ENCODE peak calls at places on chromosomes 7 and 10, in eight cellular contexts. F is cardiac fibroblast, E is AG04450, V is cardiac muscle cell, L is A549, B is prostate gland, K is GM23338, J is brain microvascular endothelial cell. D is an unnamed sample.

GRCh38 chr7:87934699-87935372 is 785 bp downstream of the ADAM22 start:
- DNase-seq in E (no peak), F (peak; percentile 5), K (peak; percentile 63), B (no peak), L (no peak), V (peak; percentile 33), J (no peak), D (peak; percentile 19)

GRCh38 chr10:74118794-74119193 is 31.8 kb downstream of the AP3M1 start:
- DNase-seq in J (no peak), B (no peak), V (no peak), F (no peak), L (peak; percentile 21), K (no peak), E (no peak), D (peak; percentile 19)

GRCh38 chr10:51503378-51503777 is 196.0 kb downstream of the CSTF2T start:
- DNase-seq in V (no peak), J (no peak), E (no peak), F (no peak), L (no peak), K (no peak), B (no peak), D (no peak)

GRCh38 chr10:49690673-49691356 is 11.4 kb downstream of the C10orf53 start:
- DNase-seq in F (no peak), V (no peak), B (no peak), L (no peak), E (no peak), K (peak; percentile 47), J (peak; percentile 8), D (peak; percentile 10)

GRCh38 chr7:144057954-144058353 is 9.2 kb downstream of the OR2A5 start:
- DNase-seq in V (no peak), B (no peak), F (peak; percentile 26), K (no peak), J (peak; percentile 93), E (no peak), L (peak; percentile 9), D (peak; percentile 15)

GRCh38 chr7:11716185-11716584 is 115.8 kb downstream of the THSD7A start:
- DNase-seq in E (no peak), F (peak; percentile 88), J (peak; percentile 36), K (no peak), L (no peak), B (no peak), V (no peak), D (peak; percentile 85)

GRCh38 chr10:43043342-43043772 is 33.5 kb upstream of the RET start:
- DNase-seq in J (no peak), K (no peak), B (no peak), L (no peak), V (no peak), F (no peak), E (no peak), D (no peak)

GRCh38 chr10:30977385-30977784 is 54.3 kb downstream of the ZNF438 start:
- DNase-seq in K (no peak), L (no peak), V (no peak), J (no peak), B (no peak), F (no peak), E (no peak), D (peak; percentile 32)

GRCh38 chr7:90298145-90299038 is 22.7 kb downstream of the FAM237B start:
- DNase-seq in J (peak; percentile 65), V (peak; percentile 41), F (peak; percentile 87), E (peak; percentile 24), B (no peak), K (peak; percentile 60), L (peak; percentile 63), D (peak; percentile 85)

GRCh38 chr10:115355162-115355760 is 262.1 kb downstream of the ATRNL1 start:
- DNase-seq in K (peak; percentile 92), L (peak; percentile 43), J (peak; percentile 43), V (peak; percentile 81), B (peak; percentile 27), F (peak; percentile 77), E (peak; percentile 30), D (peak; percentile 71)

GRCh38 chr7:86978804-86979506 is 80.5 kb downstream of the ELAPOR2 start:
- DNase-seq in F (no peak), B (no peak), L (no peak), J (no peak), V (no peak), K (no peak), E (no peak), D (no peak)

GRCh38 chr7:65325793-65326432 is 47.7 kb upstream of the ZNF92 start:
- DNase-seq in V (no peak), E (no peak), B (no peak), F (no peak), J (peak; percentile 20), K (no peak), L (no peak), D (no peak)

GRCh38 chr7:148523550-148523949 is 67.0 kb upstream of the C7orf33 start:
- DNase-seq in F (no peak), B (no peak), K (no peak), V (no peak), E (no peak), L (no peak), J (no peak), D (no peak)

GRCh38 chr7:19317461-19317860 is 172.2 kb upstream of the FERD3L start:
- DNase-seq in V (no peak), J (no peak), E (no peak), F (peak; percentile 15), L (no peak), B (no peak), K (no peak), D (no peak)

GRCh38 chr7:135575296-135575695 is 17.6 kb downstream of the NUP205 start:
- DNase-seq in B (no peak), J (no peak), V (no peak), K (no peak), E (no peak), L (no peak), F (no peak), D (no peak)

GRCh38 chr7:139720705-139721231 is 57.0 kb downstream of the HIPK2 start:
- DNase-seq in K (no peak), E (no peak), B (no peak), F (peak; percentile 32), J (no peak), L (no peak), V (no peak), D (peak; percentile 84)

GRCh38 chr7:1298051-1298937 is 65.6 kb downstream of the UNCX start:
- DNase-seq in K (no peak), B (no peak), V (no peak), F (no peak), E (no peak), J (no peak), L (no peak), D (no peak)

GRCh38 chr7:53398566-53398965 is 363.1 kb downstream of the POM121L12 start:
- DNase-seq in K (no peak), E (no peak), V (no peak), F (no peak), L (no peak), J (no peak), B (no peak), D (no peak)

GRCh38 chr10:46106410-46107255 is 60.6 kb upstream of the MSMB start:
- DNase-seq in L (peak; percentile 61), K (peak; percentile 86), V (peak; percentile 82), B (peak; percentile 59), E (no peak), J (peak; percentile 6), F (peak; percentile 62), D (peak; percentile 36)

GRCh38 chr10:70477661-70478162 is 855 bp upstream of the PALD1 start:
- DNase-seq in J (no peak), K (peak; percentile 66), L (no peak), E (no peak), B (no peak), V (no peak), F (no peak), D (no peak)

GRCh38 chr7:22696672-22697071 is 30.3 kb upstream of the IL6 start:
- DNase-seq in J (peak; percentile 25), K (no peak), L (no peak), B (no peak), E (no peak), F (peak; percentile 46), V (no peak), D (no peak)

DNA sequence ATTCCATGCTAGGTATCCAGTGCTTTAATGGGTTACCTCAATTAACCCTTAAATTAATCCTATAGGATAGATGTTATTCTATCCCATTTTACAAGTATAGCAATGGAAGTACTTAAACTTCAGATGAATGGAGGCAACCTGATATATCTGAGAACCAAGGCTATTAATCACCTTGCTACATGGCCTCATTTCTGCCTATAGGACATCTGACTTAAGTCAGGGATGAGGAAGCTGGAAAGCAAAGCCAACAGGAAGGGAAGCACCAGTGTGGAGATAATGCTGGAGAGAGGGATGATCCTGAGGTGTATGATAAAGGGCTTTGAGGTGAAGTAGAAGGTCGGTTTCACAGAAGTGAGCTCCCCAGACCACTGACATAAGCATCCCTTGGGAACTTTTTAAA is 132.3 kb downstream of the CHN2 start:
- DNase-seq in B (no peak), E (no peak), K (no peak), J (no peak), V (no peak), L (no peak), F (no peak), D (no peak)
- H3K4me3 ChIP-seq in B (no peak overlapping the region), E (no peak overlapping the region), K (no peak overlapping the region), J (no peak overlapping the region), V (no peak overlapping the region), L (no peak overlapping the region), F (no peak overlapping the region), D (no peak overlapping the region)

DNA sequence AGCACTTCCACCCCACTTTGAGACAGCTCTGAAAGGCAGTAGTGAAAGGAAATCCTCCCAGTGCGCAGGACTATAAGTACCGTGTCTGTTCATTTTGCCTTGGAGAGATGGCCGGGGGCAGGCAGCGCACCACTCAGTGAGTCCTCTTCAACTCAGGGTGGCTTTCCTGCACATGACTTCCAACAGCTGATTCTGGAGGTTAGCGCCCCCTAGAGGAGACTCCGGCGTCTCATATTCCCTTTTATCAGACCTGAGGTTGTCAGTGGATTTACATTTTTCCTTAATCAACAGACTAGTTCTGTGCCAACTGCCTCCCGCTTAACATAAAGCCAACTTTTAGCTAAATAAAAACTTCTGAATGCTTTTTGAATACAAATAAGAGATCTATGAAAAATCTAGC is 101.0 kb downstream of the HERPUD2 start:
- DNase-seq in F (no peak), E (no peak), L (no peak), J (no peak), V (no peak), K (peak; percentile 82), B (no peak), D (peak; percentile 11)
- TF ChIP-seq CTCF in F (peak; percentile 27), E (peak; percentile 31), L (peak; percentile 21), J (peak; percentile 56), V (peak; percentile 25), K (peak; percentile 84), B (no peak), D (peak; percentile 35)

GRCh38 chr7:38306914-38307313 is 33.5 kb upstream of the TARP start:
- DNase-seq in B (no peak), J (no peak), K (no peak), F (no peak), L (no peak), V (no peak), E (no peak), D (no peak)
- H3K4me3 ChIP-seq in B (no peak overlapping the region), J (no peak overlapping the region), K (no peak overlapping the region), F (no peak overlapping the region), L (no peak overlapping the region), V (no peak overlapping the region), E (no peak overlapping the region), D (no peak overlapping the region)

DNA sequence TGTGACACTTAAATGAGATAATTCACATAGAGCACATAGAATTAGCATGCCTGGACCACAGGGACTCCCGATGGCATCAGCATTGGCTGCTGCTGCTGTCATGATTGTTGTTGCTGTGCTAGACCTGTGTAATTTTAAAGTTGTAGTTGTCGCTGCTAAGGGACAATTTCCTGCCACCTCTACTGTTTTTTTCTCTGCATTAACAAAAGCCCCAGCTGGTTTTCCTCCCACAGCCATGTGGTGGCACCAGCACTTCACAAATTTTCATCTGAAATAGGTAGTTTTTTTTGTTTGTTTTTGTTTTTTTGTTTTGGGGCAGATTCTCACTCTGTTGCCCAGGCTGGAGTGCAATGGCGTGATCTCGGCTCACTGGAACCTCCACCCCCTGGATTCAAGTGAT is 25.4 kb upstream of the PRXL2A start:
- DNase-seq in F (peak; percentile 62), J (peak; percentile 28), V (peak; percentile 46), E (no peak), L (peak; percentile 36), K (peak; percentile 84), B (peak; percentile 21), D (peak; percentile 42)
- TF ChIP-seq CTCF in F (peak; percentile 54), J (peak; percentile 68), V (peak; percentile 70), E (peak; percentile 60), L (peak; percentile 86), K (peak; percentile 79), B (peak; percentile 69), D (peak; percentile 59)

D was measured in fibroblast of mammary gland.